ENCODE peak calls at places on chromosomes 13 and 19, in seven cellular contexts. L is H1, D is HCT116, U is GM12878, W is K562, B is SK-N-SH, J is HepG2. V is an unnamed sample.

GRCh38 chr19:29690842-29691241 is 24.2 kb downstream of the C19orf12 start:
- DNase-seq in W (peak; percentile 78), J (peak; percentile 67), L (peak; percentile 58), U (no peak), D (peak; percentile 23), B (no peak), V (no peak)

GRCh38 chr19:32287811-32288227 is 57.6 kb upstream of the ZNF507 start:
- DNase-seq in L (peak; percentile 79), D (peak; percentile 61), W (peak; percentile 28), U (no peak), J (peak; percentile 67), B (no peak), V (peak; percentile 63)

GRCh38 chr13:65353951-65354350 is 1876.2 kb downstream of the PCDH9 start:
- DNase-seq in U (no peak), B (no peak), L (no peak), W (no peak), D (no peak), J (no peak), V (no peak)

GRCh38 chr13:110114351-110114750 is 192.6 kb downstream of the COL4A1 start:
- DNase-seq in B (no peak), J (no peak), L (no peak), U (no peak), W (no peak), D (no peak), V (no peak)

GRCh38 chr19:35272122-35272715 is 3.5 kb downstream of the USF2 start:
- DNase-seq in L (no peak), W (no peak), J (no peak), U (no peak), D (no peak), B (no peak), V (no peak)

GRCh38 chr13:104485571-104485970 is 1419.4 kb upstream of the SLC10A2 start:
- DNase-seq in L (no peak), D (no peak), B (no peak), U (no peak), W (no peak), J (no peak), V (no peak)

GRCh38 chr19:12872941-12873890 is 8.0 kb downstream of the DNASE2 start:
- DNase-seq in B (peak; percentile 83), U (no peak), L (peak; percentile 55), D (no peak), J (peak; percentile 17), W (peak; percentile 92), V (peak; percentile 96)

GRCh38 chr19:49838816-49839588 is 12.0 kb upstream of the PTOV1 start:
- DNase-seq in D (no peak), U (no peak), B (no peak), L (no peak), W (no peak), J (no peak), V (no peak)

GRCh38 chr19:18425515-18426415 is 6.6 kb downstream of the SSBP4 start:
- DNase-seq in D (no peak), U (no peak), J (no peak), L (no peak), B (no peak), W (no peak), V (no peak)

GRCh38 chr13:47518530-47518929 is 482.5 kb downstream of the SUCLA2 start:
- DNase-seq in W (no peak), D (no peak), L (no peak), B (no peak), U (no peak), J (no peak), V (no peak)

GRCh38 chr13:66981912-66982311 is 248.2 kb downstream of the PCDH9 start:
- DNase-seq in L (no peak), D (no peak), W (no peak), J (no peak), U (no peak), B (no peak), V (no peak)

GRCh38 chr19:18895038-18895827 is 725 bp downstream of the CERS1 start:
- DNase-seq in J (peak; percentile 79), L (peak; percentile 80), D (peak; percentile 38), B (peak; percentile 95), U (no peak), W (peak; percentile 71), V (peak; percentile 54)

GRCh38 chr19:20607943-20608342 is 42.4 kb upstream of the ZNF737 start:
- DNase-seq in D (no peak), U (no peak), L (no peak), J (no peak), W (no peak), B (no peak), V (no peak)

GRCh38 chr13:65435590-65435989 is 1794.5 kb downstream of the PCDH9 start:
- DNase-seq in L (no peak), D (no peak), U (no peak), W (no peak), B (no peak), J (no peak), V (no peak)

GRCh38 chr19:850221-850978 is 1.7 kb upstream of the ELANE start:
- DNase-seq in B (peak; percentile 80), J (no peak), D (no peak), L (no peak), W (peak; percentile 46), U (no peak), V (peak; percentile 81)

GRCh38 chr13:30861836-30862467 is 44.1 kb upstream of the MEDAG start:
- DNase-seq in J (no peak), L (no peak), W (no peak), U (no peak), D (no peak), B (no peak), V (no peak)

GRCh38 chr13:30857636-30858035 is 48.4 kb upstream of the MEDAG start:
- DNase-seq in U (no peak), D (no peak), W (no peak), J (no peak), L (no peak), B (no peak), V (no peak)

GRCh38 chr13:30857018-30857417 is 49.1 kb upstream of the MEDAG start:
- DNase-seq in D (no peak), W (no peak), B (no peak), J (no peak), U (no peak), L (no peak), V (no peak)

GRCh38 chr13:30861163-30861562 is 44.9 kb upstream of the MEDAG start:
- DNase-seq in D (no peak), W (no peak), U (no peak), B (no peak), L (no peak), J (no peak), V (no peak)

DNA sequence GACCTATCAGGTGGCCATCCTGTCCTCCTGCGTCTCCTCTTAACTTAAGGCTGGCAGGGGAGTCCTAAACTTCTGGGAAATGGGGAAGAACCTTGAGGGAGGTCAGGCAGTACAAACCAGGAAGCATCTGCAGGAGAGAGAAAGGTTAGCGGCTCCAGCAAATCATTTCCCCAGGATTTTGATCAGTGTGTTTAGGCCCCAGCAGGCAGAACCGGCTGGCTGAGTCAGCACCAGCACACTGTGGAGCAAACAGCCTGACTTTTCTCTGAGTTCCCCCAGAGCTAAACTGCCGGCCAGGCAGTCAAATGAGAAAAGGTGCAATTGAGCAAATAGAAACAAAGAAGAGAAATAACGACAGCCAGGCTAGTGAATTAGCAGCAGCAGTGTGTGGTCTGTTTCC is 46.7 kb upstream of the MEDAG start:
- DNase-seq in W (no peak), L (no peak), D (no peak), B (no peak), J (no peak), U (no peak), V (peak; percentile 71)
- TF ChIP-seq JUND in W (no peak), L (no peak), D (no peak), B (no peak), J (no peak), U (no peak), V (no peak)

GRCh38 chr19:6930190-6930589 is 42.8 kb downstream of the ADGRE1 start:
- DNase-seq in W (no peak), B (no peak), D (no peak), U (no peak), J (no peak), L (no peak), V (no peak)

DNA sequence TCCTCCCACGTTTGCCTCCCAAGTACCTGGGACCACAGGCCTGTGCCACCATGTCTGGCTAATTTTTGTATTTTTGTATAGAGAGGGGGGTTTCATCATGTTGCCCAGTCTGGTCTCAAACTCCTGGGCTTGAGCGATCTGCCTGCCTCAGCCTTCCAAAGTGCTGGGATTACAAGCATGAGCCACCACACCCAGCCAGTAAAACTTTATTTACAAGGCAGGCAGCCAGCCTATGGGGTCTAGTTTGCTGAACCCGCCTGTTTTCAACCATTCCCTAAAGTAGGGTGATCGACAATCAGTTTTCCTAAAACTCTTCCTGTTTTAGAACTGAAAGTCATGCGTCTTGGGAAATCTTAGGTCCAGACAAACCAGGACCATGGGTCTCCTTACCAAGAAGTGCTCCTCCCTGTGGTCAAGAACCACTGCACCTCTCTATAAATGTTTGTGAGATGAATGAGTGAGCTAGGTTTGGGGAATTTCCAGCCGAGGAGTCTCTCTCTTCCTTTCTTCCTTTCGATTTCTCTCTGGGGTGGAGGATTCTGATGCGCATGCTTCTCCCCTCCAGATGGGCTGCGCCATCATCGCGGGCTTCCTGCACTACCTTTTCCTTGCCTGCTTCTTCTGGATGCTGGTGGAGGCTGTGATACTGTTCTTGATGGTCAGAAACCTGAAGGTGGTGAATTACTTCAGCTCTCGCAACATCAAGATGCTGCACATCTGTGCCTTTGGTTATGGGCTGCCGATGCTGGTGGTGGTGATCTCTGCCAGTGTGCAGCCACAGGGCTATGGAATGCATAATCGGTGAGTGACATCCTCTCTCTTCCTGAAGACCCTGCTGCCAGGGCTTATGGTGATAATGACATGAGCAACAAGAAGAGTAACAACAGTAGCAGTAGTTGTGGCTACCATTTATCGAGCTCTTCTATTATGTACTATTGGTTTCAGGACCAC is 38.7 kb downstream of the ADGRE1 start:
- DNase-seq in D (no peak), U (peak; percentile 68), L (no peak), B (no peak), J (no peak), W (no peak), V (peak; percentile 67)
- TF ChIP-seq JUND in D (no peak), U (no peak), L (no peak), B (no peak), J (no peak), W (no peak), V (no peak)

GRCh38 chr13:26965976-26966375 is 205.4 kb upstream of the GPR12 start:
- DNase-seq in D (no peak), U (no peak), J (no peak), B (no peak), L (no peak), W (no peak), V (no peak)
- TF ChIP-seq JUND in D (no peak), U (no peak), J (no peak), B (no peak), L (no peak), W (no peak), V (no peak)

DNA sequence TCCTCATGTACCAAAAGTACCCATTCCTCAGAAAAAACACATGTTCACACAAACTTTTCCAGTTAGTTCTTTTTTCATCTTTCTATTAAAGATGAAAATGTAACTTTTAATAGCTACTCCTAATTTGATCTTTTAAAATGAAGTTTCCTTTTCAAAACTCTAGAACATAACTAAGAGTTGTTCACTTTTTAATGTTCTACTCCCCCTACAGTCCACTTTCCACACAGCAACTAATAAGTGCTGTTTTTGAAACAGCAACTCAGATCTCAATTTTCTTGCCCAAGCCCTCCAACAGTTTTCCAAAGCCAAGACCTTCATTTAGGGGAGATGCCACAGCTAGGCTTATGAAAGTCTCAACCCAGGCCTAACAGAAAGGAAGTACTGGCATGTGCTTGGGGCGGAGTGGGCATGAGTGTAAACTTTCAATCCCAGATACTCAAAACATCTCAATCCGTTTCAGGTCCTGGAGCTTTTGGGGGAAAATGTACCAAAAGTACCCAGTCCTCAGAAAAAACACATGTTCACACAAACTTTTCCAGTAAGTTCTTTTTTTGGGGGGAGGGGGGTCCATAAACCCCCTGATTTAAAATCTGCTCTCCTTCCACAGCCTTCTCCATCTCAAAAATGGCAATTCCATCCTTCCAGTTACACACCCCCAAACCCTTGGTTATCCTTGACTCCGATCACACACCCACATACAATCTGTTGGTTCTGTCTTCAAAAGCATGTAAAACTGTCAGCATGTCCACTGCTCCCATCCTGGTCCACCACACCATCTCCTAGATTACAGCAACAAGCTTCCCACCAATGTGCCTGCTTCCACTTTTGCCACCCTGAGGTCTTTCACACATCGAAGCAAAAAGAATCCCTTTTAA is 2.0 kb downstream of the FBL start:
- DNase-seq in W (no peak), L (no peak), D (no peak), U (no peak), J (peak; percentile 51), B (peak; percentile 50), V (peak; percentile 61)
- TF ChIP-seq JUND in W (no peak), L (no peak), D (no peak), U (no peak), J (no peak), B (no peak), V (no peak)